ENCODE peak calls at places on chromosomes 6 and 20, in five cellular contexts. D, E, Q, H and O are unnamed samples.

GRCh38 chr20:59400666-59401065 is 100.3 kb downstream of the EDN3 start:
- DNase-seq in H (no peak), Q (no peak), E (no peak), D (no peak), O (no peak)

GRCh38 chr6:39707962-39708683 is 17.1 kb downstream of the KIF6 start:
- DNase-seq in H (peak; percentile 21), E (no peak), D (peak; percentile 72), Q (no peak), O (no peak)

GRCh38 chr6:55011034-55011433 is 163.3 kb upstream of the HCRTR2 start:
- DNase-seq in Q (no peak), D (no peak), H (no peak), E (no peak), O (no peak)

GRCh38 chr6:87755697-87756671 is 54.0 kb upstream of the AKIRIN2 start:
- DNase-seq in Q (peak; percentile 18), E (no peak), H (peak; percentile 84), D (peak; percentile 73), O (no peak)

GRCh38 chr6:35044771-35045275 is 96.3 kb downstream of the TCP11 start:
- DNase-seq in H (no peak), D (peak; percentile 62), Q (no peak), E (no peak), O (no peak)

GRCh38 chr6:154510144-154510905 is at the start of gene CNKSR3:
- DNase-seq in H (peak; percentile 86), E (peak; percentile 96), D (peak; percentile 90), Q (peak; percentile 89), O (peak; percentile 100)

GRCh38 chr6:25689966-25690365 is 38.0 kb downstream of the SCGN start:
- DNase-seq in H (no peak), Q (no peak), E (no peak), D (no peak), O (no peak)

GRCh38 chr6:82270791-82271392 is 23.3 kb upstream of the IBTK start:
- DNase-seq in Q (peak; percentile 38), H (peak; percentile 38), E (peak; percentile 47), D (peak; percentile 64), O (peak; percentile 52)

GRCh38 chr6:158061361-158061708 is 79.7 kb downstream of the SYNJ2 start:
- DNase-seq in Q (no peak), D (no peak), E (no peak), H (no peak), O (no peak)

GRCh38 chr6:118372413-118372812 is 175.7 kb upstream of the PLN start:
- DNase-seq in E (no peak), Q (no peak), H (peak; percentile 61), D (peak; percentile 40), O (no peak)

GRCh38 chr6:154754152-154754551 is 20.9 kb downstream of the SCAF8 start:
- DNase-seq in D (peak; percentile 52), H (peak; percentile 76), Q (no peak), E (no peak), O (no peak)

GRCh38 chr20:38304845-38305447 is 990 bp downstream of the BPI start:
- DNase-seq in Q (peak; percentile 49), E (no peak), H (no peak), D (peak; percentile 65), O (peak; percentile 36)

GRCh38 chr20:38748863-38749153 is 548 bp downstream of the ACTR5 start:
- DNase-seq in Q (no peak), H (no peak), D (no peak), E (no peak), O (no peak)

GRCh38 chr6:158262755-158263154 is 49.5 kb upstream of the TULP4 start:
- DNase-seq in D (no peak), Q (no peak), H (no peak), E (no peak), O (no peak)

GRCh38 chr6:34018961-34019606 is 126.8 kb downstream of the GRM4 start:
- DNase-seq in E (no peak), D (no peak), Q (no peak), H (no peak), O (no peak)

GRCh38 chr6:169981051-169981450 is 229.6 kb downstream of the ERMARD start:
- DNase-seq in E (no peak), H (no peak), D (no peak), Q (no peak), O (no peak)

GRCh38 chr6:109096198-109096597 is 891 bp downstream of the CEP57L1 start:
- DNase-seq in Q (no peak), D (peak; percentile 53), E (no peak), H (no peak), O (no peak)

GRCh38 chr20:49028684-49029083 is 17.4 kb upstream of the CSE1L start:
- DNase-seq in E (no peak), H (peak; percentile 13), Q (peak; percentile 32), D (peak; percentile 79), O (peak; percentile 54)

GRCh38 chr20:54668271-54669053 is 193.1 kb downstream of the DOK5 start:
- DNase-seq in E (no peak), Q (peak; percentile 29), D (peak; percentile 53), H (no peak), O (peak; percentile 60)

GRCh38 chr6:215335-216034 is 76.8 kb upstream of the DUSP22 start:
- DNase-seq in E (no peak), Q (no peak), D (peak; percentile 53), H (no peak), O (no peak)

GRCh38 chr6:33459226-33459625 is 4.8 kb downstream of the ZBTB9 start:
- DNase-seq in D (no peak), E (no peak), Q (no peak), H (no peak), O (no peak)

GRCh38 chr6:131398176-131398575 is 174.8 kb upstream of the ARG1 start:
- DNase-seq in Q (no peak), D (no peak), E (no peak), H (peak; percentile 9), O (no peak)

GRCh38 chr6:16868968-16869367 is 107.7 kb upstream of the ATXN1 start:
- DNase-seq in D (no peak), E (no peak), Q (no peak), H (peak; percentile 19), O (no peak)

GRCh38 chr6:149846321-149846720 is 17.8 kb downstream of the LRP11 start:
- DNase-seq in Q (no peak), D (peak; percentile 93), E (no peak), H (peak; percentile 93), O (no peak)

GRCh38 chr6:109139109-109139508 is 43.8 kb downstream of the CEP57L1 start:
- DNase-seq in D (peak; percentile 67), Q (no peak), E (no peak), H (peak; percentile 65), O (no peak)

GRCh38 chr20:38269715-38270114 is 9.2 kb upstream of the KIAA1755 start:
- DNase-seq in D (no peak), H (no peak), Q (no peak), E (no peak), O (no peak)

DNA sequence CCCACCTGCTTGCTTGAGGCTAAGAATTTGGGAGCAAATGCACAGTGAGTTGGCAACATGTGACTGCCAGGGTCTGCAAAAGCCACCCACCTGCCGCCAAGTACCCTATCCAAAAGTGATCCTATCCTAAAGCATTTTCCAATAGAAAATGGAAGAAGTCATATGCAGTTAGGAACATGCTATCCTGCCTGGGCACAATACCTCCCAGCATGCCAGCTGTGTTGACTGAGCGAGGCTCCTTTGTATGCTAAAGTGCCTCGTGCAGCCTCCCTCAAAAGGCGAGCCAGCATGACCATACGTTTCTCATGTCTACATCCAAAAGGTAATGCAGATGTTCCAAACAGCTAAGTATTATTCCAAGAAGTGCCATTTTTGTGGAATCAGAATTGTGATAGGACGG is 52.7 kb downstream of the TRAF3IP2 start:
- DNase-seq in Q (no peak), E (no peak), D (no peak), H (no peak), O (no peak)
- H3K9ac ChIP-seq in Q (no peak overlapping the region), E (no peak overlapping the region), D (peak overlapping the region; percentile 56), H (peak overlapping the region; percentile 57), O (no peak overlapping the region)

GRCh38 chr6:4287811-4288244 is 152.5 kb upstream of the ECI2 start:
- DNase-seq in D (no peak), H (no peak), E (peak; percentile 14), Q (no peak), O (peak; percentile 63)

GRCh38 chr6:4280721-4281120 is 145.3 kb upstream of the ECI2 start:
- DNase-seq in Q (no peak), H (peak; percentile 91), E (no peak), D (peak; percentile 89), O (no peak)

GRCh38 chr6:4281341-4282293 is 146.2 kb upstream of the ECI2 start:
- DNase-seq in Q (no peak), E (peak; percentile 11), D (peak; percentile 51), H (peak; percentile 72), O (peak; percentile 67)

GRCh38 chr6:4280031-4280430 is 144.7 kb upstream of the ECI2 start:
- DNase-seq in Q (no peak), H (no peak), E (no peak), D (peak; percentile 10), O (no peak)

DNA sequence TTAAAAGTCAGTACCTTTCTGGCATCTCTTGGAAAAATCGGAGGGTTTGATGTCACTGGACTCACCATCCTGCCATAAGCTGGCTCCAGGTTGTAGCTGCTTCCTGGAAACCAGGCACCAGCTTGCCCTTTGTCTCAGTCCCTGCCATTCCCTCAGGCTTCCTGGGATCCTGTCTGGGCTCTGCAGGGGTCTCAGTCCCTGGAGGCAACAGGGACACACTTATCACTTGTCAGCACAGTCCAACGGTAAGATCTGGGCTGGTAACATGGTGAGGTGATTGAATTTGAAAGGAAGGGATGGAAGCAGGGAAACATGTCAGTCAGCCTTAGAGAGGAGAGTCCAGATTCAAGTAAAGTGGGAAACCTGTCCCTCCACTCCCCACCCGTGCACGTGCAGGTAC is 147.6 kb upstream of the ECI2 start:
- DNase-seq in E (no peak), H (no peak), Q (no peak), D (no peak), O (no peak)
- H3K9ac ChIP-seq in E (no peak overlapping the region), H (no peak overlapping the region), Q (no peak overlapping the region), D (no peak overlapping the region), O (no peak overlapping the region)

GRCh38 chr20:44206132-44206531 is 4.4 kb downstream of the OSER1 start:
- DNase-seq in E (no peak), Q (no peak), D (no peak), H (no peak), O (no peak)

GRCh38 chr20:44208770-44209169 is 1.8 kb downstream of the OSER1 start:
- DNase-seq in Q (no peak), E (no peak), D (peak; percentile 61), H (peak; percentile 31), O (no peak)

GRCh38 chr20:44207066-44207723 is 3.4 kb downstream of the OSER1 start:
- DNase-seq in D (no peak), H (no peak), E (no peak), Q (no peak), O (no peak)

GRCh38 chr20:44209691-44210421 is 715 bp downstream of the OSER1 start:
- DNase-seq in D (peak; percentile 56), Q (no peak), H (peak; percentile 28), E (peak; percentile 47), O (peak; percentile 71)

DNA sequence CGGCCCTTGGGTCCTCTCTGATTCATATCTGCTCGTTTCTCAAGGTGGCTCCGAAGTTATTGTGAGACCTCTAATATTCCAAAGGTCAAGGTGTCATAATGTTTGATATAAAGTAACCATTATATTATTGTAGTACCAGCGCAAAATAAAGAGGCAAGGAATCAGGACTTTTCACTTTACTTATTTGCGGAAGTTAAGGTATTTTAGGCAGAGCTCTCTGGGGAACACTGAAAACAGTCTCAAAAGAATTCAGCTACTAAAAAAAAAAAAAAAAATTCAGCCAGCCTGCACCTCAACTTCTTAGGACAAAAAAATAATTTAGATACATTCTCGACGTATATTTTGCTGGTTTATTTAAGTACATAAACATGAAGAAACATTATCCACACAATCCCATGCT is 2.4 kb downstream of the OSER1 start:
- DNase-seq in H (no peak), D (no peak), Q (no peak), E (no peak), O (no peak)
- H3K9ac ChIP-seq in H (no peak overlapping the region), D (peak overlapping the region; percentile 97), Q (no peak overlapping the region), E (no peak overlapping the region), O (no peak overlapping the region)

GRCh38 chr6:112443666-112444065 is 96.5 kb downstream of the RFPL4B start:
- DNase-seq in H (peak; percentile 33), Q (no peak), E (no peak), D (peak; percentile 83), O (no peak)
- H3K9ac ChIP-seq in H (no peak overlapping the region), Q (no peak overlapping the region), E (no peak overlapping the region), D (no peak overlapping the region), O (no peak overlapping the region)